ENCODE peak calls at places on chromosomes 13 and 19, in six cellular contexts. One of them, this sample, is unnamed. For H3K27me3, the result is how much of the 10 kb centered on the place peaks cover.

GRCh38 chr19:27744926-27745844 is 1467.8 kb downstream of the UQCRFS1 start:
- DNase-seq in stomach: peak
- DNase-seq in heart left ventricle: peak
- DNase-seq in tibial nerve: no peak
- DNase-seq in uterus: no peak
- DNase-seq in HepG2: no peak
- DNase-seq in this sample: peak

GRCh38 chr19:4373601-4374441 is 26.5 kb downstream of the SH3GL1 start:
- DNase-seq in heart left ventricle: peak
- DNase-seq in uterus: peak
- DNase-seq in HepG2: no peak
- DNase-seq in stomach: no peak
- DNase-seq in tibial nerve: no peak
- DNase-seq in this sample: peak

GRCh38 chr13:46712524-46712923 is 84.4 kb downstream of the ESD start:
- DNase-seq in heart left ventricle: no peak
- DNase-seq in uterus: no peak
- DNase-seq in tibial nerve: no peak
- DNase-seq in stomach: no peak
- DNase-seq in HepG2: no peak
- DNase-seq in this sample: no peak

GRCh38 chr19:5492813-5493409 is 37.7 kb downstream of the ZNRF4 start:
- DNase-seq in heart left ventricle: no peak
- DNase-seq in tibial nerve: no peak
- DNase-seq in HepG2: no peak
- DNase-seq in stomach: no peak
- DNase-seq in uterus: no peak
- DNase-seq in this sample: no peak

GRCh38 chr19:40237791-40238190 is 11.3 kb upstream of the CCNP start:
- DNase-seq in HepG2: no peak
- DNase-seq in uterus: no peak
- DNase-seq in tibial nerve: no peak
- DNase-seq in stomach: no peak
- DNase-seq in heart left ventricle: no peak
- DNase-seq in this sample: no peak

GRCh38 chr19:16051254-16052025 is 24.9 kb upstream of the TPM4 start:
- DNase-seq in uterus: no peak
- DNase-seq in stomach: no peak
- DNase-seq in tibial nerve: no peak
- DNase-seq in heart left ventricle: no peak
- DNase-seq in HepG2: no peak
- DNase-seq in this sample: no peak

GRCh38 chr13:101917833-101918755 is 465.6 kb downstream of the ITGBL1 start:
- DNase-seq in HepG2: no peak
- DNase-seq in stomach: no peak
- DNase-seq in heart left ventricle: no peak
- DNase-seq in uterus: no peak
- DNase-seq in tibial nerve: no peak
- DNase-seq in this sample: no peak

GRCh38 chr19:8244442-8244841 is 35.3 kb downstream of the CERS4 start:
- DNase-seq in stomach: no peak
- DNase-seq in uterus: no peak
- DNase-seq in heart left ventricle: no peak
- DNase-seq in HepG2: no peak
- DNase-seq in tibial nerve: no peak
- DNase-seq in this sample: no peak

GRCh38 chr19:2952953-2953481 is 8.2 kb upstream of the ZNF77 start:
- DNase-seq in heart left ventricle: no peak
- DNase-seq in stomach: peak
- DNase-seq in uterus: no peak
- DNase-seq in HepG2: peak
- DNase-seq in tibial nerve: no peak
- DNase-seq in this sample: no peak

GRCh38 chr13:45257638-45258338 is 56.9 kb upstream of the KCTD4 start:
- DNase-seq in uterus: no peak
- DNase-seq in HepG2: no peak
- DNase-seq in stomach: no peak
- DNase-seq in tibial nerve: no peak
- DNase-seq in heart left ventricle: no peak
- DNase-seq in this sample: no peak

GRCh38 chr13:103291693-103292572 is 225.7 kb upstream of the SLC10A2 start:
- DNase-seq in heart left ventricle: no peak
- DNase-seq in uterus: no peak
- DNase-seq in HepG2: no peak
- DNase-seq in tibial nerve: no peak
- DNase-seq in stomach: no peak
- DNase-seq in this sample: no peak

GRCh38 chr19:53906211-53907192 is 2.6 kb upstream of the CACNG7 start:
- DNase-seq in heart left ventricle: peak
- DNase-seq in uterus: peak
- DNase-seq in tibial nerve: peak
- DNase-seq in stomach: peak
- DNase-seq in HepG2: no peak
- DNase-seq in this sample: peak

GRCh38 chr19:51211833-51212232 is 13.0 kb upstream of the CD33 start:
- DNase-seq in tibial nerve: no peak
- DNase-seq in heart left ventricle: no peak
- DNase-seq in HepG2: no peak
- DNase-seq in stomach: no peak
- DNase-seq in uterus: no peak
- DNase-seq in this sample: no peak

GRCh38 chr19:19628499-19629134 is 597 bp upstream of the LPAR2 start:
- DNase-seq in HepG2: no peak
- DNase-seq in uterus: no peak
- DNase-seq in tibial nerve: no peak
- DNase-seq in stomach: peak
- DNase-seq in heart left ventricle: no peak
- DNase-seq in this sample: peak

GRCh38 chr19:6238643-6239281 is 41.0 kb downstream of the MLLT1 start:
- DNase-seq in HepG2: no peak
- DNase-seq in heart left ventricle: peak
- DNase-seq in uterus: peak
- DNase-seq in stomach: peak
- DNase-seq in tibial nerve: peak
- DNase-seq in this sample: no peak

GRCh38 chr13:75670496-75670895 is 34.4 kb downstream of the LMO7 start:
- DNase-seq in tibial nerve: no peak
- DNase-seq in heart left ventricle: no peak
- DNase-seq in stomach: no peak
- DNase-seq in uterus: no peak
- DNase-seq in HepG2: no peak
- DNase-seq in this sample: no peak

GRCh38 chr19:41577144-41577830 is 1.3 kb downstream of the CEACAM21 start:
- DNase-seq in stomach: no peak
- DNase-seq in uterus: no peak
- DNase-seq in tibial nerve: no peak
- DNase-seq in HepG2: peak
- DNase-seq in heart left ventricle: no peak
- DNase-seq in this sample: no peak

GRCh38 chr13:106464076-106464475 is 71.4 kb downstream of the EFNB2 start:
- DNase-seq in heart left ventricle: no peak
- DNase-seq in tibial nerve: no peak
- DNase-seq in stomach: no peak
- DNase-seq in HepG2: no peak
- DNase-seq in uterus: no peak
- DNase-seq in this sample: no peak

GRCh38 chr13:98959775-98960325 is 18.0 kb downstream of the DOCK9 start:
- DNase-seq in uterus: no peak
- DNase-seq in heart left ventricle: no peak
- DNase-seq in stomach: no peak
- DNase-seq in tibial nerve: no peak
- DNase-seq in HepG2: no peak
- DNase-seq in this sample: no peak

GRCh38 chr19:41426952-41427646 is at the start of gene B3GNT8:
- DNase-seq in uterus: peak
- DNase-seq in HepG2: peak
- DNase-seq in stomach: peak
- DNase-seq in tibial nerve: peak
- DNase-seq in heart left ventricle: peak
- DNase-seq in this sample: peak

GRCh38 chr19:55643003-55643732 is at the start of gene ZNF581:
- DNase-seq in HepG2: peak
- DNase-seq in stomach: peak
- DNase-seq in heart left ventricle: peak
- DNase-seq in tibial nerve: peak
- DNase-seq in uterus: peak
- DNase-seq in this sample: peak

GRCh38 chr19:15187026-15188007 is 13.5 kb downstream of the NOTCH3 start:
- DNase-seq in stomach: no peak
- DNase-seq in uterus: no peak
- DNase-seq in heart left ventricle: no peak
- DNase-seq in tibial nerve: no peak
- DNase-seq in HepG2: no peak
- DNase-seq in this sample: no peak

GRCh38 chr13:46404732-46405097 is 17.7 kb upstream of the RUBCNL start:
- DNase-seq in stomach: no peak
- DNase-seq in uterus: no peak
- DNase-seq in tibial nerve: no peak
- DNase-seq in heart left ventricle: no peak
- DNase-seq in HepG2: no peak
- DNase-seq in this sample: no peak

GRCh38 chr19:33234736-33235135 is 9.1 kb upstream of the SLC7A10 start:
- DNase-seq in heart left ventricle: no peak
- DNase-seq in stomach: no peak
- DNase-seq in tibial nerve: no peak
- DNase-seq in uterus: no peak
- DNase-seq in HepG2: no peak
- DNase-seq in this sample: no peak

GRCh38 chr13:76621726-76622125 is 264.5 kb downstream of the KCTD12 start:
- DNase-seq in uterus: no peak
- DNase-seq in tibial nerve: no peak
- DNase-seq in stomach: no peak
- DNase-seq in HepG2: no peak
- DNase-seq in heart left ventricle: no peak
- DNase-seq in this sample: no peak

GRCh38 chr19:48896191-48896720 is 2.3 kb downstream of the TULP2 start:
- DNase-seq in tibial nerve: peak
- DNase-seq in HepG2: no peak
- DNase-seq in heart left ventricle: peak
- DNase-seq in uterus: peak
- DNase-seq in stomach: no peak
- DNase-seq in this sample: no peak

GRCh38 chr19:2722541-2723344 is 1.6 kb upstream of the DIRAS1 start:
- DNase-seq in tibial nerve: peak
- DNase-seq in heart left ventricle: peak
- DNase-seq in stomach: peak
- DNase-seq in uterus: peak
- DNase-seq in HepG2: no peak
- DNase-seq in this sample: peak

GRCh38 chr19:1632462-1633268 is 19.8 kb downstream of the TCF3 start:
- DNase-seq in stomach: no peak
- DNase-seq in HepG2: no peak
- DNase-seq in tibial nerve: no peak
- DNase-seq in uterus: no peak
- DNase-seq in heart left ventricle: no peak
- DNase-seq in this sample: no peak

DNA sequence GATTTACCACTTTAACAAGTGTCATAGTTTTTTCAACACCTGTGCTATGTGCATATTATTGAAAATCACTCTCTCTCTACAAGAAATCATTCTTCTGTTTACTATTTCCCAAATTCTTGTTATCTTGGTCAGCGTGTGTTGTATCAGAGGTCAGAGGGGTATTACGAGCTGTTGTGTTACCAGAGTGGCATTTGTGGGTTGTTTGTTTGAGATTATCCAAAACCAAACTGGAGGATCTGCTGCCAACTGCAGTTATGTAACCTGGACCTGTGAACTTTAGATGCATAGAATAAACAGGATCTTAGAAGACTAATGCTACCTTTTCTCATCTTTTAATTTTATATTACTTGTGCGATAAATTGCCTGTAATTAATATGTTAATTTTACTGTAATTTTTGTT is 1751.4 kb upstream of the SPRY2 start:
- DNase-seq in uterus: no peak
- DNase-seq in HepG2: no peak
- DNase-seq in stomach: no peak
- DNase-seq in heart left ventricle: no peak
- DNase-seq in tibial nerve: no peak
- DNase-seq in this sample: no peak
- TF ChIP-seq POLR2A in uterus: no peak
- TF ChIP-seq POLR2A in HepG2: no peak
- TF ChIP-seq POLR2A in stomach: no peak
- TF ChIP-seq POLR2A in heart left ventricle: no peak
- TF ChIP-seq POLR2A in tibial nerve: no peak
- TF ChIP-seq POLR2A in this sample: no peak

DNA sequence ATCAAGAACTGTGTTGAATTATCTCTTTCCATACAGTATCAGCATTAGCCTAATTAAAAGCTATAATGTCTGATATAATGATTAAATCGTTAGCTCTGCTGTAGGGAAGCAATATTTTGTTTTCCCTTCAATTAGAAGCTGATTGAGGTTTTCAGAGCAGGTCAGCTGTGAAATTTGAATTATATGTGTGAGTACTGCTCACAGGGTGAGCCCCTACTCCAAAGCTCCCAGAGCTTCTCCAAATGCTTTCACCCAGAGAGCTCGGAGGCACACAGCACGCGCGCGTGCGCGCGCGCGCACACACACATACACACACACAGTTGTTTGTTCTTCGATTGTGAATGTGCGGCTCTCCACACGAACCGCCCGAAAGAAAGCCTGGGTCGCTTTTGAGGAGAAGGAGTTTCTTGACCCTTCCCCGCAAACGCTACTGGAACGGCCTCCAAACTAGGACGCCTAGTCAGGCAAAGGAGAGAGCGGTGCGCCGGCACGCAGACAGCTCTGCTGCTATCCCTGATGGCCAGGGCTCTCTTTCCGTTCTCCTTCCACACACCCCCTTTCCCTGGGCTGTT is 4.8 kb upstream of the SOX1 start:
- DNase-seq in uterus: no peak
- DNase-seq in tibial nerve: no peak
- DNase-seq in stomach: no peak
- DNase-seq in heart left ventricle: no peak
- DNase-seq in HepG2: no peak
- DNase-seq in this sample: no peak
- H3K27me3 ChIP-seq in uterus: half or more
- H3K27me3 ChIP-seq in tibial nerve: under half
- H3K27me3 ChIP-seq in stomach: half or more
- H3K27me3 ChIP-seq in heart left ventricle: half or more
- H3K27me3 ChIP-seq in HepG2: half or more
- H3K27me3 ChIP-seq in this sample: half or more

GRCh38 chr19:38617283-38617763 is 430 bp downstream of the MAP4K1 start:
- DNase-seq in uterus: no peak
- DNase-seq in HepG2: no peak
- DNase-seq in heart left ventricle: no peak
- DNase-seq in tibial nerve: no peak
- DNase-seq in stomach: no peak
- DNase-seq in this sample: no peak
- H3K4me3 ChIP-seq in uterus: no peak
- H3K4me3 ChIP-seq in HepG2: no peak
- H3K4me3 ChIP-seq in heart left ventricle: peak
- H3K4me3 ChIP-seq in tibial nerve: no peak
- H3K4me3 ChIP-seq in stomach: peak
- H3K4me3 ChIP-seq in this sample: no peak

DNA sequence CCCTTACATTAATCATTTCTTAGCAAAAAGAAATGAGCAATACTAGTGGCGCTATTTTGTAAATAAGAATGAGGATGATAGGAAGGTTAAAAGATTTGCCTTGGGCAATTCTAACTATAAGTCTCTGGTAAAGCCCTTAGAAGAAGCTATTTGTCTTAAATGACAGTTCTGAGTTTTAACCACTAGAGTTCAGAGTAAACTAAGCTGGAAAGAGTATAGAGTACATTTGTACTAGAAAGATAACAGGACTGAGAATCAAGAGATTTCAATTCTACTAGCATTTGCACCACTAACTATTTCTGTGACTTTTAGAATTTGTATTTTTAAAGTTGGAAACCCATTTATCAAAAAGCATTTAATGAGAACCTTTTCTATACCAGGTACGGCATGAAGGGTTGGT is 750.3 kb downstream of the OLFM4 start:
- DNase-seq in uterus: no peak
- DNase-seq in heart left ventricle: no peak
- DNase-seq in HepG2: no peak
- DNase-seq in tibial nerve: no peak
- DNase-seq in stomach: no peak
- DNase-seq in this sample: no peak
- TF ChIP-seq POLR2A in uterus: no peak
- TF ChIP-seq POLR2A in heart left ventricle: no peak
- TF ChIP-seq POLR2A in HepG2: no peak
- TF ChIP-seq POLR2A in tibial nerve: no peak
- TF ChIP-seq POLR2A in stomach: no peak
- TF ChIP-seq POLR2A in this sample: no peak